ENCODE peak calls at places on chromosome 4, in nine cellular contexts. E is 8988T; G is left ventricle myocardium superior; J is activated CD4-positive, alpha-beta T cell treated with anti-CD3 and anti-CD28 coated beads for 36 hours; S is glutamatergic neuron; T is T-helper 9 cell; V is NCI-H2107; Y is lower leg skin; Z is cardiac muscle cell. K is an unnamed sample.
A peak's percentile ranks its signal among the peaks of the same experiment; 100 is the strongest.

GRCh38 chr4:67746797-67747495 is 7.2 kb downstream of the GNRHR start:
- DNase-seq in E (no peak), G (no peak), J (no peak), S (no peak), T (no peak), V (no peak), Y (no peak), Z (peak; percentile 38), K (no peak)

GRCh38 chr4:98653890-98654867 is 4.2 kb downstream of the TSPAN5 start:
- DNase-seq in E (no peak), G (no peak), J (no peak), S (no peak), T (no peak), V (no peak), Y (no peak), Z (no peak), K (no peak)

GRCh38 chr4:132642196-132642817 is 506.8 kb upstream of the PCDH10 start:
- DNase-seq in E (no peak), G (no peak), J (peak; percentile 15), S (peak; percentile 22), T (no peak), V (no peak), Y (no peak), Z (peak; percentile 71), K (peak; percentile 43)

GRCh38 chr4:8599657-8600056 is 7.1 kb downstream of the CPZ start:
- DNase-seq in E (no peak), G (no peak), J (no peak), S (no peak), T (no peak), V (no peak), Y (no peak), Z (no peak), K (no peak)

GRCh38 chr4:155943610-155944329 is 9.9 kb downstream of the CTSO start:
- DNase-seq in E (no peak), G (no peak), J (no peak), S (no peak), T (no peak), V (no peak), Y (no peak), Z (no peak), K (no peak)

GRCh38 chr4:175456131-175456530 is 355.9 kb downstream of the GPM6A start:
- DNase-seq in E (no peak), G (no peak), J (no peak), S (no peak), T (no peak), V (no peak), Y (no peak), Z (no peak), K (no peak)

GRCh38 chr4:108247511-108248088 is 78.9 kb upstream of the LEF1 start:
- DNase-seq in E (no peak), G (peak; percentile 24), J (no peak), S (no peak), T (no peak), V (peak; percentile 2), Y (no peak), Z (peak; percentile 92), K (no peak)

GRCh38 chr4:188596027-188596426 is 456.8 kb downstream of the TRIML1 start:
- DNase-seq in E (no peak), G (no peak), J (no peak), S (no peak), T (no peak), V (no peak), Y (no peak), Z (no peak), K (no peak)

GRCh38 chr4:8009710-8010534 is 70.3 kb upstream of the AFAP1 start:
- DNase-seq in E (no peak), G (peak; percentile 15), J (no peak), S (no peak), T (no peak), V (no peak), Y (no peak), Z (no peak), K (no peak)

GRCh38 chr4:141458501-141458900 is 177.9 kb upstream of the IL15 start:
- DNase-seq in E (no peak), G (no peak), J (no peak), S (no peak), T (no peak), V (no peak), Y (no peak), Z (no peak), K (no peak)

GRCh38 chr4:140448830-140449229 is 21.4 kb upstream of the CLGN start:
- DNase-seq in E (no peak), G (no peak), J (no peak), S (no peak), T (no peak), V (no peak), Y (no peak), Z (no peak), K (no peak)

GRCh38 chr4:6253111-6253510 is 16.5 kb upstream of the WFS1 start:
- DNase-seq in E (no peak), G (no peak), J (no peak), S (no peak), T (no peak), V (no peak), Y (no peak), Z (no peak), K (no peak)

GRCh38 chr4:124199185-124199584 is 513.3 kb downstream of the ANKRD50 start:
- DNase-seq in E (no peak), G (no peak), J (no peak), S (no peak), T (no peak), V (no peak), Y (no peak), Z (no peak), K (no peak)

GRCh38 chr4:156251373-156252065 is 297.9 kb upstream of the CTSO start:
- DNase-seq in E (no peak), G (no peak), J (no peak), S (no peak), T (no peak), V (no peak), Y (no peak), Z (no peak), K (no peak)

GRCh38 chr4:86014599-86014998 is 345.3 kb downstream of the MAPK10 start:
- DNase-seq in E (no peak), G (no peak), J (no peak), S (peak; percentile 42), T (no peak), V (no peak), Y (no peak), Z (peak; percentile 3), K (no peak)

GRCh38 chr4:109914356-109914755 is 1.7 kb downstream of the EGF start:
- DNase-seq in E (no peak), G (no peak), J (no peak), S (no peak), T (no peak), V (no peak), Y (no peak), Z (no peak), K (no peak)

GRCh38 chr4:10730019-10730418 is 45.5 kb upstream of the CLNK start:
- DNase-seq in E (no peak), G (no peak), J (peak; percentile 22), S (no peak), T (no peak), V (no peak), Y (no peak), Z (no peak), K (no peak)

K was measured in testis.